ENCODE peak calls at places on chromosomes 1 and 21, in eight cellular contexts. J is stimulated activated CD8-positive, alpha-beta memory T cell treated with anti-CD3 and anti-CD28 coated beads, Interleukin-12 subunit alpha, Interleukin-12 subunit beta, amount 100 ng/mL, for 4 hours; E is NCI-H1105; S is non-pigmented ciliary epithelial cell; X is fibroblast of villous mesenchyme; G is anterior cingulate cortex; K is activated naive CD4-positive, alpha-beta T cell; M is tibial artery. T is an unnamed sample.

GRCh38 chr21:45178072-45178608 is 103.8 kb downstream of the ADARB1 start:
- DNase-seq in J (no peak), E (no peak), S (no peak), X (no peak), G (no peak), K (no peak), M (no peak), T (no peak)

GRCh38 chr1:202280595-202280994 is 61.1 kb downstream of the UBE2T start:
- DNase-seq in J (no peak), E (no peak), S (no peak), X (no peak), G (no peak), K (no peak), M (no peak), T (no peak)

GRCh38 chr1:117501275-117501674 is 104.6 kb upstream of the TENT5C start:
- DNase-seq in J (no peak), E (no peak), S (peak), X (peak), G (no peak), K (no peak), M (no peak), T (peak)

GRCh38 chr1:203306089-203306969 is 1.0 kb downstream of the BTG2 start:
- DNase-seq in J (no peak), E (peak), S (no peak), X (peak), G (peak), K (no peak), M (peak), T (peak)

GRCh38 chr1:20165522-20165951 is 20.4 kb upstream of the UBXN10 start:
- DNase-seq in J (no peak), E (no peak), S (no peak), X (no peak), G (no peak), K (no peak), M (no peak), T (peak)

GRCh38 chr1:231885209-231885854 is 258.7 kb downstream of the DISC1 start:
- DNase-seq in J (no peak), E (no peak), S (peak), X (peak), G (no peak), K (no peak), M (no peak), T (peak)

GRCh38 chr1:220700591-220701179 is 10.5 kb downstream of the C1orf115 start:
- DNase-seq in J (no peak), E (no peak), S (no peak), X (no peak), G (no peak), K (no peak), M (no peak), T (peak)

GRCh38 chr1:13983393-13983792 is 283.4 kb downstream of the PRDM2 start:
- DNase-seq in J (no peak), E (no peak), S (no peak), X (no peak), G (no peak), K (no peak), M (no peak), T (no peak)